ENCODE peak calls at places on chromosomes 16 and 17, in four cellular contexts. One of them, this sample, is unnamed.

GRCh38 chr16:4064950-4065352 is 51.3 kb downstream of the ADCY9 start:
- DNase-seq in HepG2: no peak
- DNase-seq in H1: peak; percentile 14
- DNase-seq in K562: no peak
- DNase-seq in this sample: no peak

GRCh38 chr16:4891886-4892216 is 44.6 kb downstream of the UBN1 start:
- DNase-seq in H1: no peak
- DNase-seq in HepG2: no peak
- DNase-seq in K562: no peak
- DNase-seq in this sample: no peak

GRCh38 chr17:9512323-9513168 is 63.1 kb downstream of the STX8 start:
- DNase-seq in H1: no peak
- DNase-seq in HepG2: no peak
- DNase-seq in K562: no peak
- DNase-seq in this sample: no peak

GRCh38 chr17:30472238-30472890 is 4.8 kb upstream of the GOSR1 start:
- DNase-seq in H1: no peak
- DNase-seq in K562: no peak
- DNase-seq in HepG2: no peak
- DNase-seq in this sample: no peak

GRCh38 chr17:60328679-60329078 is 63.3 kb downstream of the USP32 start:
- DNase-seq in HepG2: no peak
- DNase-seq in K562: no peak
- DNase-seq in H1: no peak
- DNase-seq in this sample: no peak

GRCh38 chr17:35432176-35433074 is at the start of gene SLFN12:
- DNase-seq in HepG2: no peak
- DNase-seq in H1: peak; percentile 71
- DNase-seq in K562: no peak
- DNase-seq in this sample: peak; percentile 67

GRCh38 chr16:7509919-7510705 is 177.5 kb downstream of the RBFOX1 start:
- DNase-seq in HepG2: no peak
- DNase-seq in K562: no peak
- DNase-seq in H1: no peak
- DNase-seq in this sample: no peak

GRCh38 chr17:74235040-74235581 is 21.7 kb downstream of the TTYH2 start:
- DNase-seq in HepG2: no peak
- DNase-seq in H1: no peak
- DNase-seq in K562: no peak
- DNase-seq in this sample: peak; percentile 34

GRCh38 chr17:2170023-2170422 is 115.1 kb downstream of the HIC1 start:
- DNase-seq in H1: peak; percentile 58
- DNase-seq in HepG2: peak; percentile 35
- DNase-seq in K562: peak; percentile 22
- DNase-seq in this sample: no peak

GRCh38 chr16:72072514-72073342 is 9.7 kb downstream of the HPR start:
- DNase-seq in K562: peak; percentile 50
- DNase-seq in H1: no peak
- DNase-seq in HepG2: peak; percentile 96
- DNase-seq in this sample: no peak

GRCh38 chr17:16516594-16517018 is 24.6 kb upstream of the LRRC75A start:
- DNase-seq in HepG2: no peak
- DNase-seq in K562: peak; percentile 42
- DNase-seq in H1: no peak
- DNase-seq in this sample: no peak

GRCh38 chr16:72646615-72647014 is 401.3 kb downstream of the ZFHX3 start:
- DNase-seq in HepG2: no peak
- DNase-seq in H1: no peak
- DNase-seq in K562: no peak
- DNase-seq in this sample: no peak

GRCh38 chr17:9880582-9880999 is 24.5 kb downstream of the RCVRN start:
- DNase-seq in H1: no peak
- DNase-seq in HepG2: no peak
- DNase-seq in K562: no peak
- DNase-seq in this sample: peak; percentile 1

GRCh38 chr17:2710804-2711607 is 558 bp downstream of the CLUH start:
- DNase-seq in HepG2: peak; percentile 75
- DNase-seq in H1: no peak
- DNase-seq in K562: peak; percentile 67
- DNase-seq in this sample: no peak

GRCh38 chr16:57803413-57803990 is 1.2 kb upstream of the KIFC3 start:
- DNase-seq in H1: no peak
- DNase-seq in K562: peak; percentile 68
- DNase-seq in HepG2: no peak
- DNase-seq in this sample: no peak

GRCh38 chr16:74734361-74735161 is 33.9 kb upstream of the MLKL start:
- DNase-seq in H1: peak; percentile 74
- DNase-seq in K562: no peak
- DNase-seq in HepG2: no peak
- DNase-seq in this sample: no peak

GRCh38 chr17:60107526-60108257 is 29.0 kb upstream of the HEATR6 start:
- DNase-seq in K562: no peak
- DNase-seq in H1: no peak
- DNase-seq in HepG2: no peak
- DNase-seq in this sample: no peak

GRCh38 chr16:22184615-22184968 is 21.5 kb upstream of the EEF2K start:
- DNase-seq in HepG2: no peak
- DNase-seq in K562: no peak
- DNase-seq in H1: no peak
- DNase-seq in this sample: no peak

GRCh38 chr17:29582767-29583166 is 6.7 kb downstream of the GIT1 start:
- DNase-seq in H1: no peak
- DNase-seq in HepG2: no peak
- DNase-seq in K562: no peak
- DNase-seq in this sample: no peak

GRCh38 chr17:45948498-45948880 is 50.6 kb upstream of the STH start:
- DNase-seq in HepG2: no peak
- DNase-seq in H1: no peak
- DNase-seq in K562: no peak
- DNase-seq in this sample: no peak

GRCh38 chr17:44655983-44656700 is at the start of gene MEIOC:
- DNase-seq in H1: peak; percentile 84
- DNase-seq in HepG2: no peak
- DNase-seq in K562: no peak
- DNase-seq in this sample: no peak

GRCh38 chr17:76054112-76054476 is 18.2 kb downstream of the SRP68 start:
- DNase-seq in H1: no peak
- DNase-seq in K562: no peak
- DNase-seq in HepG2: no peak
- DNase-seq in this sample: no peak

GRCh38 chr17:78316867-78317816 is 42.7 kb downstream of the SOCS3 start:
- DNase-seq in HepG2: peak; percentile 66
- DNase-seq in H1: peak; percentile 77
- DNase-seq in K562: peak; percentile 72
- DNase-seq in this sample: peak; percentile 43

GRCh38 chr16:2699791-2700600 is 17.7 kb downstream of the KCTD5 start:
- DNase-seq in K562: no peak
- DNase-seq in HepG2: no peak
- DNase-seq in H1: no peak
- DNase-seq in this sample: no peak

GRCh38 chr17:33218657-33219298 is 74.3 kb downstream of the ASIC2 start:
- DNase-seq in HepG2: no peak
- DNase-seq in H1: no peak
- DNase-seq in K562: no peak
- DNase-seq in this sample: no peak

GRCh38 chr17:50550661-50551432 is 3.9 kb downstream of the SPATA20 start:
- DNase-seq in HepG2: peak; percentile 84
- DNase-seq in H1: peak; percentile 90
- DNase-seq in K562: peak; percentile 74
- DNase-seq in this sample: no peak

GRCh38 chr17:73667184-73667959 is 23.1 kb upstream of the SDK2 start:
- DNase-seq in K562: no peak
- DNase-seq in H1: no peak
- DNase-seq in HepG2: no peak
- DNase-seq in this sample: no peak

GRCh38 chr17:45579529-45580495 is 89.3 kb upstream of the PLEKHM1 start:
- DNase-seq in HepG2: no peak
- DNase-seq in K562: peak; percentile 30
- DNase-seq in H1: peak; percentile 63
- DNase-seq in this sample: no peak

GRCh38 chr17:1413281-1413791 is 13.3 kb upstream of the YWHAE start:
- DNase-seq in H1: no peak
- DNase-seq in K562: peak; percentile 25
- DNase-seq in HepG2: peak; percentile 77
- DNase-seq in this sample: no peak

GRCh38 chr17:21214777-21215541 is 998 bp upstream of the TMEM11 start:
- DNase-seq in HepG2: no peak
- DNase-seq in H1: peak; percentile 63
- DNase-seq in K562: no peak
- DNase-seq in this sample: no peak

GRCh38 chr16:30007378-30007895 is 3.4 kb downstream of the DOC2A start:
- DNase-seq in HepG2: no peak
- DNase-seq in H1: no peak
- DNase-seq in K562: no peak
- DNase-seq in this sample: no peak

GRCh38 chr17:64073771-64074703 is 53.6 kb upstream of the ICAM2 start:
- DNase-seq in H1: no peak
- DNase-seq in K562: no peak
- DNase-seq in HepG2: no peak
- DNase-seq in this sample: peak; percentile 62

GRCh38 chr16:50531359-50531758 is 16.8 kb upstream of the NKD1 start:
- DNase-seq in H1: peak; percentile 7
- DNase-seq in HepG2: no peak
- DNase-seq in K562: no peak
- DNase-seq in this sample: no peak
- TF ChIP-seq SRF in H1: no peak
- TF ChIP-seq SRF in HepG2: no peak
- TF ChIP-seq SRF in K562: no peak
- TF ChIP-seq SRF in this sample: no peak

GRCh38 chr17:17781591-17782424 is 55.0 kb downstream of the SREBF1 start:
- DNase-seq in H1: peak; percentile 68
- DNase-seq in K562: no peak
- DNase-seq in HepG2: no peak
- DNase-seq in this sample: no peak

GRCh38 chr17:17779015-17779611 is 57.7 kb downstream of the SREBF1 start:
- DNase-seq in HepG2: peak; percentile 62
- DNase-seq in K562: no peak
- DNase-seq in H1: no peak
- DNase-seq in this sample: no peak

GRCh38 chr17:17783121-17783824 is 53.5 kb downstream of the SREBF1 start:
- DNase-seq in HepG2: no peak
- DNase-seq in H1: peak; percentile 83
- DNase-seq in K562: peak; percentile 74
- DNase-seq in this sample: peak; percentile 33

GRCh38 chr17:17782425-17783120 is 54.2 kb downstream of the SREBF1 start:
- DNase-seq in K562: peak; percentile 47
- DNase-seq in HepG2: no peak
- DNase-seq in H1: peak; percentile 77
- DNase-seq in this sample: no peak

DNA sequence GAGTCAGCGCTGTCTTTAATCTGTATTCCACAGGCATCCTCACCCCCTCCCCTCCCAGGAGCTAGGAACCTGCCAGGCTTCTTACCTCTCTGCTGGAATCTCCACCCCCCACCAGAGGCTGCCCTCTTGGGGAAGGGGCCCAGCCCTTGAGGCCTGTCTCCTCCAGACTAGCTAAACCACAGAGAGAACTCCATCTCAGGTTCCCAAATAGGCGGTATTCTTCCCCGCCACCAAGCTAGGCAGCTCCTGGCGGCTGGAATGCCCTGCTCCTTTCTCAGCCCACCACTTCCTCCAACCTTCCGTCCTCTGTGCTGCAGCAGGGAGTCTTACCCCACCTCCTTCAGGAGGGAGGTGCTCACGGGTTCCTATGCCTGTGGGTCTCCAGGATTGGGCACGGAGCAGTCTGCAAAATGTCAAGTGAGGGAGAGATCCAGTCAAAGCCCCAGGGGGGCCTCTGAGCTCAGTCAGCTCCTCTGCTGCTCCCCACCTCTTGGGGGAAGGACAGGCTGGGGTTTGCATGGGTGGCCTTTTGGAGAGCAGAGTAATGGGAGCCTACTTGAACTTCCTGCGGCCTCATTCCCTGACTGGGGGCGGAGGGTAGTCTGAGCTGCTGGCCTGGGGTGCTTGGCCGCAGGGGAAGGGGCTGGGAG is 55.7 kb downstream of the SREBF1 start:
- DNase-seq in K562: no peak
- DNase-seq in H1: peak; percentile 77
- DNase-seq in HepG2: no peak
- DNase-seq in this sample: no peak
- H3K4me3 ChIP-seq in K562: no peak overlapping the region
- H3K4me3 ChIP-seq in H1: peak overlapping the region; percentile 63
- H3K4me3 ChIP-seq in HepG2: peak overlapping the region; percentile 60
- H3K4me3 ChIP-seq in this sample: no peak overlapping the region

GRCh38 chr17:7004398-7005253 is 7.8 kb upstream of the RNASEK start:
- DNase-seq in HepG2: peak; percentile 76
- DNase-seq in K562: peak; percentile 41
- DNase-seq in H1: peak; percentile 53
- DNase-seq in this sample: peak; percentile 26
- TF ChIP-seq BRCA1 in HepG2: no peak
- TF ChIP-seq BRCA1 in K562: no peak
- TF ChIP-seq BRCA1 in H1: no peak
- TF ChIP-seq BRCA1 in this sample: no peak

GRCh38 chr17:83159204-83160049 is 80.0 kb downstream of the METRNL start:
- DNase-seq in HepG2: no peak
- DNase-seq in K562: no peak
- DNase-seq in H1: no peak
- DNase-seq in this sample: no peak
- TF ChIP-seq SRF in HepG2: no peak
- TF ChIP-seq SRF in K562: no peak
- TF ChIP-seq SRF in H1: no peak
- TF ChIP-seq SRF in this sample: no peak

GRCh38 chr16:18969050-18969854 is 14.5 kb upstream of the TMC7 start:
- DNase-seq in K562: peak; percentile 82
- DNase-seq in H1: peak; percentile 96
- DNase-seq in HepG2: peak; percentile 66
- DNase-seq in this sample: peak; percentile 16
- H3K4me3 ChIP-seq in K562: no peak overlapping the region
- H3K4me3 ChIP-seq in H1: no peak overlapping the region
- H3K4me3 ChIP-seq in HepG2: peak overlapping the region; percentile 8
- H3K4me3 ChIP-seq in this sample: peak overlapping the region; percentile 68

GRCh38 chr17:62628845-62629555 is 1.5 kb downstream of the MRC2 start:
- DNase-seq in K562: no peak
- DNase-seq in HepG2: no peak
- DNase-seq in H1: peak; percentile 62
- DNase-seq in this sample: no peak

GRCh38 chr17:62626719-62627218 is 701 bp upstream of the MRC2 start:
- DNase-seq in H1: no peak
- DNase-seq in K562: no peak
- DNase-seq in HepG2: peak; percentile 31
- DNase-seq in this sample: no peak

GRCh38 chr17:62627904-62628603 is 584 bp downstream of the MRC2 start:
- DNase-seq in HepG2: no peak
- DNase-seq in H1: no peak
- DNase-seq in K562: peak; percentile 76
- DNase-seq in this sample: no peak

GRCh38 chr17:62625870-62626200 is 1.6 kb upstream of the MRC2 start:
- DNase-seq in HepG2: no peak
- DNase-seq in K562: no peak
- DNase-seq in H1: no peak
- DNase-seq in this sample: no peak

GRCh38 chr17:62627219-62627903 is at the start of gene MRC2:
- DNase-seq in K562: peak; percentile 75
- DNase-seq in H1: peak; percentile 86
- DNase-seq in HepG2: no peak
- DNase-seq in this sample: no peak
- TF ChIP-seq BRCA1 in K562: no peak
- TF ChIP-seq BRCA1 in H1: no peak
- TF ChIP-seq BRCA1 in HepG2: no peak
- TF ChIP-seq BRCA1 in this sample: no peak